ENCODE peak calls at places on chromosomes 4 and X, in seven cellular contexts. One of them, this sample, is unnamed.

GRCh38 chr4:53908661-53909078 is 155.7 kb downstream of the CHIC2 start:
- DNase-seq in breast epithelium: no peak
- DNase-seq in astrocyte of the spinal cord: peak; percentile 89
- DNase-seq in stimulated activated CD4-positive, alpha-beta T cell treated with anti-CD3 and anti-CD28 coated beads, Interleukin-4, amount 100 ng/mL, for 4 hours: no peak
- DNase-seq in activated CD4-positive, alpha-beta T cell treated with anti-CD3 and anti-CD28 coated beads, Interleukin-2, amount 50 U/mL, for 4 hours: no peak
- DNase-seq in CD4-positive, CD25-positive, alpha-beta regulatory T cell: peak; percentile 55
- DNase-seq in mesenchymal stem cell: peak; percentile 95
- DNase-seq in this sample: no peak

GRCh38 chrX:23788521-23788920 is 5.5 kb downstream of the SAT1 start:
- DNase-seq in stimulated activated CD4-positive, alpha-beta T cell treated with anti-CD3 and anti-CD28 coated beads, Interleukin-4, amount 100 ng/mL, for 4 hours: no peak
- DNase-seq in CD4-positive, CD25-positive, alpha-beta regulatory T cell: no peak
- DNase-seq in activated CD4-positive, alpha-beta T cell treated with anti-CD3 and anti-CD28 coated beads, Interleukin-2, amount 50 U/mL, for 4 hours: no peak
- DNase-seq in breast epithelium: no peak
- DNase-seq in mesenchymal stem cell: peak; percentile 15
- DNase-seq in astrocyte of the spinal cord: no peak
- DNase-seq in this sample: no peak

GRCh38 chr4:121951570-121952110 is at the start of gene TRPC3:
- DNase-seq in CD4-positive, CD25-positive, alpha-beta regulatory T cell: peak; percentile 18
- DNase-seq in mesenchymal stem cell: peak; percentile 39
- DNase-seq in stimulated activated CD4-positive, alpha-beta T cell treated with anti-CD3 and anti-CD28 coated beads, Interleukin-4, amount 100 ng/mL, for 4 hours: peak; percentile 41
- DNase-seq in activated CD4-positive, alpha-beta T cell treated with anti-CD3 and anti-CD28 coated beads, Interleukin-2, amount 50 U/mL, for 4 hours: peak; percentile 15
- DNase-seq in breast epithelium: no peak
- DNase-seq in astrocyte of the spinal cord: peak; percentile 6
- DNase-seq in this sample: peak; percentile 2

GRCh38 chr4:101977096-101977495 is 186.6 kb downstream of the BANK1 start:
- DNase-seq in activated CD4-positive, alpha-beta T cell treated with anti-CD3 and anti-CD28 coated beads, Interleukin-2, amount 50 U/mL, for 4 hours: no peak
- DNase-seq in stimulated activated CD4-positive, alpha-beta T cell treated with anti-CD3 and anti-CD28 coated beads, Interleukin-4, amount 100 ng/mL, for 4 hours: no peak
- DNase-seq in breast epithelium: peak; percentile 44
- DNase-seq in mesenchymal stem cell: peak; percentile 89
- DNase-seq in astrocyte of the spinal cord: peak; percentile 95
- DNase-seq in CD4-positive, CD25-positive, alpha-beta regulatory T cell: no peak
- DNase-seq in this sample: no peak

GRCh38 chr4:121968859-121969258 is 17.0 kb upstream of the TRPC3 start:
- DNase-seq in activated CD4-positive, alpha-beta T cell treated with anti-CD3 and anti-CD28 coated beads, Interleukin-2, amount 50 U/mL, for 4 hours: no peak
- DNase-seq in astrocyte of the spinal cord: no peak
- DNase-seq in mesenchymal stem cell: no peak
- DNase-seq in breast epithelium: no peak
- DNase-seq in stimulated activated CD4-positive, alpha-beta T cell treated with anti-CD3 and anti-CD28 coated beads, Interleukin-4, amount 100 ng/mL, for 4 hours: no peak
- DNase-seq in CD4-positive, CD25-positive, alpha-beta regulatory T cell: no peak
- DNase-seq in this sample: no peak

GRCh38 chr4:97153042-97153441 is 990.2 kb downstream of the STPG2 start:
- DNase-seq in CD4-positive, CD25-positive, alpha-beta regulatory T cell: no peak
- DNase-seq in breast epithelium: no peak
- DNase-seq in stimulated activated CD4-positive, alpha-beta T cell treated with anti-CD3 and anti-CD28 coated beads, Interleukin-4, amount 100 ng/mL, for 4 hours: no peak
- DNase-seq in mesenchymal stem cell: no peak
- DNase-seq in astrocyte of the spinal cord: peak; percentile 41
- DNase-seq in activated CD4-positive, alpha-beta T cell treated with anti-CD3 and anti-CD28 coated beads, Interleukin-2, amount 50 U/mL, for 4 hours: no peak
- DNase-seq in this sample: no peak

GRCh38 chr4:88187766-88188165 is 29.3 kb upstream of the ABCG2 start:
- DNase-seq in breast epithelium: no peak
- DNase-seq in activated CD4-positive, alpha-beta T cell treated with anti-CD3 and anti-CD28 coated beads, Interleukin-2, amount 50 U/mL, for 4 hours: no peak
- DNase-seq in astrocyte of the spinal cord: no peak
- DNase-seq in CD4-positive, CD25-positive, alpha-beta regulatory T cell: no peak
- DNase-seq in mesenchymal stem cell: peak; percentile 53
- DNase-seq in stimulated activated CD4-positive, alpha-beta T cell treated with anti-CD3 and anti-CD28 coated beads, Interleukin-4, amount 100 ng/mL, for 4 hours: no peak
- DNase-seq in this sample: no peak

GRCh38 chr4:173205656-173206055 is 37.0 kb downstream of the GALNT7 start:
- DNase-seq in activated CD4-positive, alpha-beta T cell treated with anti-CD3 and anti-CD28 coated beads, Interleukin-2, amount 50 U/mL, for 4 hours: no peak
- DNase-seq in breast epithelium: no peak
- DNase-seq in mesenchymal stem cell: no peak
- DNase-seq in CD4-positive, CD25-positive, alpha-beta regulatory T cell: no peak
- DNase-seq in stimulated activated CD4-positive, alpha-beta T cell treated with anti-CD3 and anti-CD28 coated beads, Interleukin-4, amount 100 ng/mL, for 4 hours: no peak
- DNase-seq in astrocyte of the spinal cord: no peak
- DNase-seq in this sample: no peak

GRCh38 chrX:426881-427280 is 40.2 kb upstream of the PPP2R3B start:
- DNase-seq in mesenchymal stem cell: peak; percentile 15
- DNase-seq in activated CD4-positive, alpha-beta T cell treated with anti-CD3 and anti-CD28 coated beads, Interleukin-2, amount 50 U/mL, for 4 hours: no peak
- DNase-seq in stimulated activated CD4-positive, alpha-beta T cell treated with anti-CD3 and anti-CD28 coated beads, Interleukin-4, amount 100 ng/mL, for 4 hours: no peak
- DNase-seq in astrocyte of the spinal cord: no peak
- DNase-seq in CD4-positive, CD25-positive, alpha-beta regulatory T cell: no peak
- DNase-seq in breast epithelium: no peak
- DNase-seq in this sample: no peak

GRCh38 chr4:11698846-11699590 is 270.3 kb upstream of the HS3ST1 start:
- DNase-seq in CD4-positive, CD25-positive, alpha-beta regulatory T cell: no peak
- DNase-seq in breast epithelium: no peak
- DNase-seq in astrocyte of the spinal cord: peak; percentile 70
- DNase-seq in stimulated activated CD4-positive, alpha-beta T cell treated with anti-CD3 and anti-CD28 coated beads, Interleukin-4, amount 100 ng/mL, for 4 hours: no peak
- DNase-seq in activated CD4-positive, alpha-beta T cell treated with anti-CD3 and anti-CD28 coated beads, Interleukin-2, amount 50 U/mL, for 4 hours: no peak
- DNase-seq in mesenchymal stem cell: peak; percentile 38
- DNase-seq in this sample: no peak

GRCh38 chr4:2768124-2768523 is 12.0 kb upstream of the TNIP2 start:
- DNase-seq in mesenchymal stem cell: no peak
- DNase-seq in breast epithelium: no peak
- DNase-seq in stimulated activated CD4-positive, alpha-beta T cell treated with anti-CD3 and anti-CD28 coated beads, Interleukin-4, amount 100 ng/mL, for 4 hours: no peak
- DNase-seq in activated CD4-positive, alpha-beta T cell treated with anti-CD3 and anti-CD28 coated beads, Interleukin-2, amount 50 U/mL, for 4 hours: no peak
- DNase-seq in CD4-positive, CD25-positive, alpha-beta regulatory T cell: no peak
- DNase-seq in astrocyte of the spinal cord: no peak
- DNase-seq in this sample: no peak

GRCh38 chr4:166981847-166982246 is 252.4 kb downstream of the SPOCK3 start:
- DNase-seq in breast epithelium: no peak
- DNase-seq in astrocyte of the spinal cord: no peak
- DNase-seq in mesenchymal stem cell: no peak
- DNase-seq in stimulated activated CD4-positive, alpha-beta T cell treated with anti-CD3 and anti-CD28 coated beads, Interleukin-4, amount 100 ng/mL, for 4 hours: no peak
- DNase-seq in CD4-positive, CD25-positive, alpha-beta regulatory T cell: no peak
- DNase-seq in activated CD4-positive, alpha-beta T cell treated with anti-CD3 and anti-CD28 coated beads, Interleukin-2, amount 50 U/mL, for 4 hours: no peak
- DNase-seq in this sample: no peak

GRCh38 chr4:32010221-32010620 is 1290.1 kb downstream of the PCDH7 start:
- DNase-seq in CD4-positive, CD25-positive, alpha-beta regulatory T cell: no peak
- DNase-seq in stimulated activated CD4-positive, alpha-beta T cell treated with anti-CD3 and anti-CD28 coated beads, Interleukin-4, amount 100 ng/mL, for 4 hours: no peak
- DNase-seq in activated CD4-positive, alpha-beta T cell treated with anti-CD3 and anti-CD28 coated beads, Interleukin-2, amount 50 U/mL, for 4 hours: no peak
- DNase-seq in breast epithelium: no peak
- DNase-seq in mesenchymal stem cell: peak; percentile 7
- DNase-seq in astrocyte of the spinal cord: no peak
- DNase-seq in this sample: no peak

This sample was measured in stimulated activated naive B cell treated with anti-CD40 and anti-IgM and Interleukin-4, amounts not matched to agents 10 μg/mL and 1 μg/mL and 100 μg/mL, for 72 hours.